ENCODE peak calls at places on chromosomes 4 and X, in five cellular contexts. One of them, this sample, is unnamed.

GRCh38 chrX:133258481-133258880 is 40.3 kb upstream of the TFDP3 start:
- DNase-seq in AG10803: peak; percentile 28
- DNase-seq in cardiac fibroblast: no peak
- DNase-seq in stomach: no peak
- DNase-seq in endothelial cell: no peak
- DNase-seq in this sample: no peak

GRCh38 chr4:4872148-4872903 is 12.9 kb downstream of the MSX1 start:
- DNase-seq in AG10803: no peak
- DNase-seq in stomach: no peak
- DNase-seq in endothelial cell: no peak
- DNase-seq in cardiac fibroblast: no peak
- DNase-seq in this sample: no peak

GRCh38 chr4:12586607-12587006 is 897.5 kb downstream of the RAB28 start:
- DNase-seq in stomach: no peak
- DNase-seq in AG10803: no peak
- DNase-seq in endothelial cell: no peak
- DNase-seq in cardiac fibroblast: no peak
- DNase-seq in this sample: no peak

GRCh38 chr4:139606600-139607301 is 50.7 kb upstream of the SETD7 start:
- DNase-seq in AG10803: peak; percentile 51
- DNase-seq in cardiac fibroblast: peak; percentile 56
- DNase-seq in endothelial cell: no peak
- DNase-seq in stomach: no peak
- DNase-seq in this sample: no peak

GRCh38 chr4:83067058-83067639 is 32.2 kb downstream of the COPS4 start:
- DNase-seq in cardiac fibroblast: no peak
- DNase-seq in stomach: no peak
- DNase-seq in AG10803: no peak
- DNase-seq in endothelial cell: no peak
- DNase-seq in this sample: no peak

GRCh38 chr4:61740950-61741638 is 541.0 kb downstream of the ADGRL3 start:
- DNase-seq in stomach: no peak
- DNase-seq in AG10803: no peak
- DNase-seq in endothelial cell: no peak
- DNase-seq in cardiac fibroblast: peak; percentile 33
- DNase-seq in this sample: no peak

GRCh38 chrX:100447563-100448397 is 37.7 kb upstream of the PCDH19 start:
- DNase-seq in cardiac fibroblast: peak; percentile 22
- DNase-seq in AG10803: peak; percentile 3
- DNase-seq in endothelial cell: peak; percentile 47
- DNase-seq in stomach: no peak
- DNase-seq in this sample: no peak

GRCh38 chrX:12986886-12987285 is 12.0 kb downstream of the TMSB4X start:
- DNase-seq in stomach: no peak
- DNase-seq in cardiac fibroblast: peak; percentile 71
- DNase-seq in endothelial cell: no peak
- DNase-seq in AG10803: no peak
- DNase-seq in this sample: no peak

GRCh38 chr4:16329797-16330134 is 103.5 kb upstream of the TAPT1 start:
- DNase-seq in AG10803: no peak
- DNase-seq in stomach: no peak
- DNase-seq in endothelial cell: no peak
- DNase-seq in cardiac fibroblast: no peak
- DNase-seq in this sample: no peak

GRCh38 chr4:7904108-7904516 is 35.5 kb downstream of the AFAP1 start:
- DNase-seq in endothelial cell: no peak
- DNase-seq in cardiac fibroblast: peak; percentile 93
- DNase-seq in stomach: no peak
- DNase-seq in AG10803: peak; percentile 96
- DNase-seq in this sample: no peak

GRCh38 chr4:155608231-155608885 is 58.3 kb upstream of the GUCY1A1 start:
- DNase-seq in AG10803: peak; percentile 40
- DNase-seq in stomach: no peak
- DNase-seq in cardiac fibroblast: peak; percentile 59
- DNase-seq in endothelial cell: no peak
- DNase-seq in this sample: no peak

GRCh38 chrX:58025979-58026378 is 115.7 kb upstream of the ZXDA start:
- DNase-seq in endothelial cell: no peak
- DNase-seq in stomach: peak; percentile 33
- DNase-seq in AG10803: peak; percentile 23
- DNase-seq in cardiac fibroblast: peak; percentile 16
- DNase-seq in this sample: no peak
- TF ChIP-seq CTCF in endothelial cell: no peak
- TF ChIP-seq CTCF in stomach: no peak
- TF ChIP-seq CTCF in AG10803: peak; percentile 54
- TF ChIP-seq CTCF in cardiac fibroblast: peak; percentile 51
- TF ChIP-seq CTCF in this sample: peak; percentile 58

GRCh38 chr4:14787894-14788293 is 214.4 kb upstream of the CPEB2 start:
- DNase-seq in endothelial cell: no peak
- DNase-seq in cardiac fibroblast: peak; percentile 32
- DNase-seq in AG10803: peak; percentile 23
- DNase-seq in stomach: no peak
- DNase-seq in this sample: no peak
- TF ChIP-seq CTCF in endothelial cell: peak; percentile 38
- TF ChIP-seq CTCF in cardiac fibroblast: peak; percentile 53
- TF ChIP-seq CTCF in AG10803: peak; percentile 47
- TF ChIP-seq CTCF in stomach: peak; percentile 11
- TF ChIP-seq CTCF in this sample: no peak

DNA sequence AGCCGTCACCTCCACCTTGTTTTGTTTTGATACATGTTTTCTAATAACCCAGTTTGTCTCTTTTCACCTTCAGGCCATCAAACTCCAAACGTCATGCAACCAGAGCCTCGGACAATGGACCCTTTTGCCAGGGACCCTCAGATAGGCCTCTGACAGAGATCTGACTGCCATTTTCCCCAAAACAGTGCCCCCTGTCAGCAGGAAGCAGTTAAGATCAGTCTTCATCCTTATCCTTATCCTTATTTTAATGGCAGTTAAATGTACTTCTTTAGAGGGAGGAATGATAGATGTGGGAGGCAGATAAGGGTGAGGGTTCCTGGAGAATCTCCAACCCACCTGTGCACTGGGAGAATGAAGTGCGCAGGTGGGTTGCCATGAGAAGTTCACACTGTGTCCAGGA is 135.7 kb downstream of the ANAPC10 start:
- DNase-seq in cardiac fibroblast: no peak
- DNase-seq in AG10803: no peak
- DNase-seq in endothelial cell: no peak
- DNase-seq in stomach: no peak
- DNase-seq in this sample: no peak
- TF ChIP-seq CTCF in cardiac fibroblast: no peak
- TF ChIP-seq CTCF in AG10803: no peak
- TF ChIP-seq CTCF in endothelial cell: no peak
- TF ChIP-seq CTCF in stomach: no peak
- TF ChIP-seq CTCF in this sample: no peak

GRCh38 chrX:74535211-74535621 is 79.2 kb downstream of the RLIM start:
- DNase-seq in stomach: no peak
- DNase-seq in cardiac fibroblast: peak; percentile 76
- DNase-seq in AG10803: peak; percentile 70
- DNase-seq in endothelial cell: peak; percentile 4
- DNase-seq in this sample: no peak
- TF ChIP-seq CTCF in stomach: no peak
- TF ChIP-seq CTCF in cardiac fibroblast: peak; percentile 45
- TF ChIP-seq CTCF in AG10803: peak; percentile 59
- TF ChIP-seq CTCF in endothelial cell: no peak
- TF ChIP-seq CTCF in this sample: no peak

GRCh38 chrX:11540532-11541377 is 125.0 kb downstream of the ARHGAP6 start:
- DNase-seq in endothelial cell: no peak
- DNase-seq in AG10803: no peak
- DNase-seq in stomach: no peak
- DNase-seq in cardiac fibroblast: peak; percentile 15
- DNase-seq in this sample: no peak
- TF ChIP-seq CTCF in endothelial cell: no peak
- TF ChIP-seq CTCF in AG10803: peak; percentile 18
- TF ChIP-seq CTCF in stomach: no peak
- TF ChIP-seq CTCF in cardiac fibroblast: no peak
- TF ChIP-seq CTCF in this sample: no peak

GRCh38 chr4:88497859-88498409 is 25.6 kb downstream of the PYURF start:
- DNase-seq in AG10803: no peak
- DNase-seq in stomach: no peak
- DNase-seq in endothelial cell: no peak
- DNase-seq in cardiac fibroblast: no peak
- DNase-seq in this sample: no peak
- TF ChIP-seq CTCF in AG10803: no peak
- TF ChIP-seq CTCF in stomach: no peak
- TF ChIP-seq CTCF in endothelial cell: no peak
- TF ChIP-seq CTCF in cardiac fibroblast: no peak
- TF ChIP-seq CTCF in this sample: no peak

DNA sequence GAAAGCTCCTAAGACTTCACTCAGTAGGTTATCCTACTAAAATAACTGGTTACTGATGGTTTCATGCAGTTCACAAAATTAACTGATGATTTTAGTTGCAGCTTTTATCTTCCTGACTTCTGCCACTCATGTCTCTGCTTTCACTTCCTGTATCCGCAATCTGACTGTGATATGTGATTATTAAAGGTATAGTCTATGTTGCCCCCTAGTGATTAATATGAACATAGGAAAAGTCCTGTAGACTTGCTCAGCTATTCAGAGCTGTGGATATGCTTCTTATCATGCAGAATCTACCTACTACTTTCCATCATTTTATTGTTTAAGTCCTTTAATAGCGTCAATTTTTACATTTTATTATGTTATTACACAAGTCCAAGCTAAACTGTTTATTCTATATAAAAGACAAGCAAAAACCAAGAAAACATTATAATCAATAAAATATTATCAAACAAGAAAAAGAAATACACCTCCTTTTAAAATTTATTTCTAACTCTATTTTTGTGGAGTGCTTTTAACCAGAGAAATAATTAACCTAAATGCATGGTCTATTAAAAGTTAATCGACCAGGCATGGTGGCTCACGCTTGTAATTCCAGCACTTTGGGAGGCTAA is 40.6 kb upstream of the TLR2 start:
- DNase-seq in cardiac fibroblast: peak; percentile 42
- DNase-seq in stomach: no peak
- DNase-seq in AG10803: peak; percentile 55
- DNase-seq in endothelial cell: no peak
- DNase-seq in this sample: no peak
- TF ChIP-seq CTCF in cardiac fibroblast: peak; percentile 47
- TF ChIP-seq CTCF in stomach: peak; percentile 61
- TF ChIP-seq CTCF in AG10803: peak; percentile 59
- TF ChIP-seq CTCF in endothelial cell: no peak
- TF ChIP-seq CTCF in this sample: peak; percentile 65

DNA sequence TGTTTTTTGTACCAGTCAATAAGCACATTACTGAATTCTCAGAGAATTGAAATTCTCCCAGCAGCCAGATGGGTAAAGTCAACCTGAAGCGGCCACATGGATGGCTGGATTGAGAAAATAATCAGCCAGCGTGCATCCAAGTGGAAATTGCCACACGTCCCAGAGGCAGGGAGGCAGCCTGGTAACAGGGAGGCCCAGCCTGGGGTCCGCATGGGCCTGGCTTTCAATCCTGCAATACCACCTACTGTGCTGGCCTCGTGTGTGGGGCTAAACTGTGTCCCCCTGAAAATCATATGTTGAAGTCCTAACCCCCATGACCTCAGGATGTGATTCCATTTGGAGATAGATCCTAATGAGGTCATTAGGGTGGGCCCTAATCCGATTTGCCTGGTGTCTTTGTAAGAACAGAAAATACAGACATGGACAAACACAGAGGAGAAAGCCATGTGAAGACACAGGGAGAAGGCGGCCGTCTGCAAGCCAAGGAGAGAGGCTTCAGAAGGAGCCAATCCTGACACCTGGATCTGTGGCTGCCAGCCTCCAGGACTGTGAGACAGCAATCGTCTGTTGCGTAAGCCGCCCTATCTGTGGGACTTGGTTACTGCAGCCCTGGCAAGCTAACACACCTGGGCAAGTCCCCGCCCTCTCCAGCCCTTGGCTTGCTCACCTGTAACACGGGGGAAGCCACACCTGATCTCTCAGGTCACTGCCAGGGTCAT is 90.3 kb downstream of the JAKMIP1 start:
- DNase-seq in endothelial cell: no peak
- DNase-seq in AG10803: no peak
- DNase-seq in stomach: peak; percentile 75
- DNase-seq in cardiac fibroblast: no peak
- DNase-seq in this sample: no peak
- TF ChIP-seq CTCF in endothelial cell: peak; percentile 66
- TF ChIP-seq CTCF in AG10803: no peak
- TF ChIP-seq CTCF in stomach: peak; percentile 43
- TF ChIP-seq CTCF in cardiac fibroblast: no peak
- TF ChIP-seq CTCF in this sample: no peak

GRCh38 chr4:38319456-38320348 is 344.3 kb upstream of the KLF3 start:
- DNase-seq in AG10803: peak; percentile 90
- DNase-seq in cardiac fibroblast: peak; percentile 98
- DNase-seq in endothelial cell: peak; percentile 100
- DNase-seq in stomach: peak; percentile 96
- DNase-seq in this sample: peak; percentile 93

GRCh38 chr4:38317238-38317637 is 346.8 kb upstream of the KLF3 start:
- DNase-seq in endothelial cell: no peak
- DNase-seq in stomach: no peak
- DNase-seq in AG10803: no peak
- DNase-seq in cardiac fibroblast: no peak
- DNase-seq in this sample: no peak

GRCh38 chr4:38320833-38321232 is 343.2 kb upstream of the KLF3 start:
- DNase-seq in cardiac fibroblast: no peak
- DNase-seq in AG10803: no peak
- DNase-seq in endothelial cell: no peak
- DNase-seq in stomach: no peak
- DNase-seq in this sample: no peak

GRCh38 chr4:38320349-38320707 is 343.7 kb upstream of the KLF3 start:
- DNase-seq in cardiac fibroblast: no peak
- DNase-seq in AG10803: no peak
- DNase-seq in stomach: no peak
- DNase-seq in endothelial cell: no peak
- DNase-seq in this sample: no peak

DNA sequence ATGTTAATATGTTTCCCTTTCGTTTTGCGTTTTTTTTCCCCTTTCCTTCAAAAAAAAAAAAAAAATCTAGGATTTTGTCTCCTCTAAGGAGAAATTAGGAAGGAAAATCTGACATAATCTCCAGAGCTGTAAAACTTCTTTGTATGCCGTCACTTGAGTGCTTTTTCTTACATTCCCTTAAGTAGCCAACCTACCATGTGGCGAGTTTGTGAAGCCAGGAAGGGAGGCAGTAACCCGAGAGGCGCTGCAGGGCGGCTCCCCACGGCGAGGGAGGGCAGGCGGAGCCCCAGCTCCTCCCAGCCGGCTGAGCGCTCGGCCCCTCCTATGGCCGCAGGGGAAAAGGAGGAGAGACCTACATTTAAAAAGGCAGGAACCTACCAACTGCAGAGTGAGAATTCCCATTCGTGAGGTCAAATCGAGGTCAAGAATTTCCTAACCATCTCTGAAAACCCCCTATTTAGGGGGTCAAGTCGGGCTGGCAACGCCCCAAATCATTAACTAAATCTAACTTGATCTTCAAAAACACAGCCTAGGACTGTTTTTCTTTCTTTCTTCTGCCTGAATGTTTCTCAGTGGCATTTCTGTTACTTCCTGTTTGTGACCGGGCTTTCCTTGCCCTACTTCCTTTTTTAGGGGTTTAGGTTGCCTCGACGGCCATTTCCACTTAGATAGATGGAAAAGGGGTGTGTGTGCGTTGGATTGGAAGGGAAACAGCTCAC is 345.1 kb upstream of the KLF3 start:
- DNase-seq in endothelial cell: peak; percentile 79
- DNase-seq in cardiac fibroblast: peak; percentile 98
- DNase-seq in stomach: peak; percentile 89
- DNase-seq in AG10803: peak; percentile 97
- DNase-seq in this sample: peak; percentile 34
- TF ChIP-seq CTCF in endothelial cell: no peak
- TF ChIP-seq CTCF in cardiac fibroblast: no peak
- TF ChIP-seq CTCF in stomach: no peak
- TF ChIP-seq CTCF in AG10803: no peak
- TF ChIP-seq CTCF in this sample: no peak

This sample was measured in CD4-positive, alpha-beta T cell.